ENCODE peak calls at places on chromosomes 1 and 21, in five cellular contexts. J, Q, M, W and P are unnamed samples.

GRCh38 chr21:45921917-45922316 is 59.7 kb upstream of the COL6A1 start:
- DNase-seq in Q (no peak), J (no peak), W (no peak), M (no peak), P (no peak)

GRCh38 chr1:10537082-10537766 is 62.5 kb downstream of the PEX14 start:
- DNase-seq in Q (no peak), W (no peak), M (no peak), J (no peak), P (no peak)

GRCh38 chr1:31182352-31182751 is 57.3 kb downstream of the NKAIN1 start:
- DNase-seq in M (peak), Q (peak), W (no peak), J (peak), P (no peak)

GRCh38 chr1:78255378-78255777 is 209.6 kb downstream of the GIPC2 start:
- DNase-seq in J (no peak), M (peak), Q (no peak), W (no peak), P (no peak)

GRCh38 chr1:221810406-221810805 is 68.5 kb upstream of the DUSP10 start:
- DNase-seq in J (no peak), Q (no peak), W (no peak), M (peak), P (no peak)

GRCh38 chr21:38380391-38381137 is 117.7 kb downstream of the ERG start:
- DNase-seq in Q (no peak), J (no peak), M (peak), W (no peak), P (no peak)

GRCh38 chr1:110890474-110891196 is 17.7 kb downstream of the CD53 start:
- DNase-seq in W (no peak), M (no peak), J (no peak), Q (no peak), P (no peak)

GRCh38 chr1:55679971-55680370 is 464.8 kb upstream of the USP24 start:
- DNase-seq in Q (no peak), M (no peak), J (no peak), W (no peak), P (no peak)